ENCODE peak calls at places on chromosomes 2 and 18, in four cellular contexts. One of them, this sample, is unnamed.
A peak's percentile ranks its signal among the peaks of the same experiment; 100 is the strongest.

GRCh38 chr2:191999101-191999836 is 152.4 kb upstream of the CAVIN2 start:
- DNase-seq in activated naive CD8-positive, alpha-beta T cell treated with anti-CD3 and anti-CD28 coated beads, Interleukin-2, amount 50 U/mL, for 24 hours: no peak
- DNase-seq in NCI-H2081 treated with DMSO at 0.1 percent for 48 hours: no peak
- DNase-seq in epithelial cell of esophagus: no peak
- DNase-seq in this sample: no peak

GRCh38 chr2:99072556-99072955 is 69.0 kb upstream of the C2orf15 start:
- DNase-seq in activated naive CD8-positive, alpha-beta T cell treated with anti-CD3 and anti-CD28 coated beads, Interleukin-2, amount 50 U/mL, for 24 hours: no peak
- DNase-seq in NCI-H2081 treated with DMSO at 0.1 percent for 48 hours: no peak
- DNase-seq in epithelial cell of esophagus: peak; percentile 33
- DNase-seq in this sample: no peak

GRCh38 chr2:56369316-56369715 is 185.5 kb downstream of the CCDC85A start:
- DNase-seq in activated naive CD8-positive, alpha-beta T cell treated with anti-CD3 and anti-CD28 coated beads, Interleukin-2, amount 50 U/mL, for 24 hours: no peak
- DNase-seq in NCI-H2081 treated with DMSO at 0.1 percent for 48 hours: no peak
- DNase-seq in epithelial cell of esophagus: no peak
- DNase-seq in this sample: no peak

GRCh38 chr18:53991202-53991601 is 233.3 kb downstream of the MBD2 start:
- DNase-seq in activated naive CD8-positive, alpha-beta T cell treated with anti-CD3 and anti-CD28 coated beads, Interleukin-2, amount 50 U/mL, for 24 hours: no peak
- DNase-seq in epithelial cell of esophagus: peak; percentile 60
- DNase-seq in NCI-H2081 treated with DMSO at 0.1 percent for 48 hours: no peak
- DNase-seq in this sample: peak; percentile 80

GRCh38 chr2:48600204-48600813 is 17.3 kb upstream of the GTF2A1L start:
- DNase-seq in NCI-H2081 treated with DMSO at 0.1 percent for 48 hours: peak; percentile 6
- DNase-seq in epithelial cell of esophagus: peak; percentile 46
- DNase-seq in activated naive CD8-positive, alpha-beta T cell treated with anti-CD3 and anti-CD28 coated beads, Interleukin-2, amount 50 U/mL, for 24 hours: no peak
- DNase-seq in this sample: no peak

GRCh38 chr2:60560734-60561649 is 7.5 kb upstream of the BCL11A start:
- DNase-seq in activated naive CD8-positive, alpha-beta T cell treated with anti-CD3 and anti-CD28 coated beads, Interleukin-2, amount 50 U/mL, for 24 hours: no peak
- DNase-seq in epithelial cell of esophagus: peak; percentile 66
- DNase-seq in NCI-H2081 treated with DMSO at 0.1 percent for 48 hours: no peak
- DNase-seq in this sample: no peak

GRCh38 chr2:219783551-219783950 is 156.1 kb downstream of the SLC4A3 start:
- DNase-seq in NCI-H2081 treated with DMSO at 0.1 percent for 48 hours: no peak
- DNase-seq in epithelial cell of esophagus: peak; percentile 62
- DNase-seq in activated naive CD8-positive, alpha-beta T cell treated with anti-CD3 and anti-CD28 coated beads, Interleukin-2, amount 50 U/mL, for 24 hours: no peak
- DNase-seq in this sample: no peak

GRCh38 chr2:197386242-197386641 is 48.6 kb downstream of the SF3B1 start:
- DNase-seq in activated naive CD8-positive, alpha-beta T cell treated with anti-CD3 and anti-CD28 coated beads, Interleukin-2, amount 50 U/mL, for 24 hours: no peak
- DNase-seq in epithelial cell of esophagus: no peak
- DNase-seq in NCI-H2081 treated with DMSO at 0.1 percent for 48 hours: no peak
- DNase-seq in this sample: peak; percentile 71

GRCh38 chr2:39623916-39624315 is 41.8 kb upstream of the TMEM178A start:
- DNase-seq in activated naive CD8-positive, alpha-beta T cell treated with anti-CD3 and anti-CD28 coated beads, Interleukin-2, amount 50 U/mL, for 24 hours: no peak
- DNase-seq in NCI-H2081 treated with DMSO at 0.1 percent for 48 hours: no peak
- DNase-seq in epithelial cell of esophagus: no peak
- DNase-seq in this sample: no peak

GRCh38 chr2:54468643-54469042 is 12.5 kb downstream of the SPTBN1 start:
- DNase-seq in NCI-H2081 treated with DMSO at 0.1 percent for 48 hours: no peak
- DNase-seq in epithelial cell of esophagus: no peak
- DNase-seq in activated naive CD8-positive, alpha-beta T cell treated with anti-CD3 and anti-CD28 coated beads, Interleukin-2, amount 50 U/mL, for 24 hours: no peak
- DNase-seq in this sample: no peak

GRCh38 chr2:241888641-241889040 is 19.1 kb downstream of the RTP5 start:
- DNase-seq in NCI-H2081 treated with DMSO at 0.1 percent for 48 hours: no peak
- DNase-seq in activated naive CD8-positive, alpha-beta T cell treated with anti-CD3 and anti-CD28 coated beads, Interleukin-2, amount 50 U/mL, for 24 hours: no peak
- DNase-seq in epithelial cell of esophagus: no peak
- DNase-seq in this sample: no peak

GRCh38 chr2:203201426-203201825 is 37.4 kb upstream of the CYP20A1 start:
- DNase-seq in NCI-H2081 treated with DMSO at 0.1 percent for 48 hours: no peak
- DNase-seq in epithelial cell of esophagus: no peak
- DNase-seq in activated naive CD8-positive, alpha-beta T cell treated with anti-CD3 and anti-CD28 coated beads, Interleukin-2, amount 50 U/mL, for 24 hours: no peak
- DNase-seq in this sample: peak; percentile 81

GRCh38 chr18:72847134-72847533 is 20.7 kb downstream of the NETO1 start:
- DNase-seq in NCI-H2081 treated with DMSO at 0.1 percent for 48 hours: no peak
- DNase-seq in epithelial cell of esophagus: peak; percentile 70
- DNase-seq in activated naive CD8-positive, alpha-beta T cell treated with anti-CD3 and anti-CD28 coated beads, Interleukin-2, amount 50 U/mL, for 24 hours: no peak
- DNase-seq in this sample: no peak

GRCh38 chr18:3248670-3249359 is 1.2 kb downstream of the MYL12A start:
- DNase-seq in NCI-H2081 treated with DMSO at 0.1 percent for 48 hours: no peak
- DNase-seq in epithelial cell of esophagus: peak; percentile 80
- DNase-seq in activated naive CD8-positive, alpha-beta T cell treated with anti-CD3 and anti-CD28 coated beads, Interleukin-2, amount 50 U/mL, for 24 hours: no peak
- DNase-seq in this sample: peak; percentile 8

GRCh38 chr2:18584608-18584954 is 4.8 kb downstream of the NT5C1B start:
- DNase-seq in epithelial cell of esophagus: no peak
- DNase-seq in activated naive CD8-positive, alpha-beta T cell treated with anti-CD3 and anti-CD28 coated beads, Interleukin-2, amount 50 U/mL, for 24 hours: no peak
- DNase-seq in NCI-H2081 treated with DMSO at 0.1 percent for 48 hours: no peak
- DNase-seq in this sample: no peak

GRCh38 chr2:85326406-85326945 is 1.3 kb downstream of the TGOLN2 start:
- DNase-seq in activated naive CD8-positive, alpha-beta T cell treated with anti-CD3 and anti-CD28 coated beads, Interleukin-2, amount 50 U/mL, for 24 hours: peak; percentile 48
- DNase-seq in epithelial cell of esophagus: peak; percentile 33
- DNase-seq in NCI-H2081 treated with DMSO at 0.1 percent for 48 hours: no peak
- DNase-seq in this sample: no peak

GRCh38 chr2:241070361-241070760 is 31.7 kb downstream of the MTERF4 start:
- DNase-seq in NCI-H2081 treated with DMSO at 0.1 percent for 48 hours: no peak
- DNase-seq in activated naive CD8-positive, alpha-beta T cell treated with anti-CD3 and anti-CD28 coated beads, Interleukin-2, amount 50 U/mL, for 24 hours: no peak
- DNase-seq in epithelial cell of esophagus: no peak
- DNase-seq in this sample: no peak

GRCh38 chr2:201680743-201681142 is 17.7 kb downstream of the MPP4 start:
- DNase-seq in activated naive CD8-positive, alpha-beta T cell treated with anti-CD3 and anti-CD28 coated beads, Interleukin-2, amount 50 U/mL, for 24 hours: peak; percentile 22
- DNase-seq in NCI-H2081 treated with DMSO at 0.1 percent for 48 hours: no peak
- DNase-seq in epithelial cell of esophagus: peak; percentile 34
- DNase-seq in this sample: peak; percentile 35

GRCh38 chr18:61580061-61580460 is 246.8 kb downstream of the CDH20 start:
- DNase-seq in activated naive CD8-positive, alpha-beta T cell treated with anti-CD3 and anti-CD28 coated beads, Interleukin-2, amount 50 U/mL, for 24 hours: no peak
- DNase-seq in epithelial cell of esophagus: no peak
- DNase-seq in NCI-H2081 treated with DMSO at 0.1 percent for 48 hours: no peak
- DNase-seq in this sample: no peak

GRCh38 chr18:12886498-12887126 is 2.6 kb upstream of the PTPN2 start:
- DNase-seq in activated naive CD8-positive, alpha-beta T cell treated with anti-CD3 and anti-CD28 coated beads, Interleukin-2, amount 50 U/mL, for 24 hours: no peak
- DNase-seq in epithelial cell of esophagus: peak; percentile 41
- DNase-seq in NCI-H2081 treated with DMSO at 0.1 percent for 48 hours: no peak
- DNase-seq in this sample: peak; percentile 36

GRCh38 chr2:241514545-241514944 is 6.2 kb upstream of the STK25 start:
- DNase-seq in NCI-H2081 treated with DMSO at 0.1 percent for 48 hours: no peak
- DNase-seq in epithelial cell of esophagus: no peak
- DNase-seq in activated naive CD8-positive, alpha-beta T cell treated with anti-CD3 and anti-CD28 coated beads, Interleukin-2, amount 50 U/mL, for 24 hours: no peak
- DNase-seq in this sample: no peak

GRCh38 chr2:1854747-1855146 is 110.4 kb upstream of the PXDN start:
- DNase-seq in epithelial cell of esophagus: no peak
- DNase-seq in NCI-H2081 treated with DMSO at 0.1 percent for 48 hours: no peak
- DNase-seq in activated naive CD8-positive, alpha-beta T cell treated with anti-CD3 and anti-CD28 coated beads, Interleukin-2, amount 50 U/mL, for 24 hours: peak; percentile 17
- DNase-seq in this sample: no peak